ENCODE peak calls at places on chromosomes 16 and 17, in five cellular contexts. N is foreskin fibroblast, U is lower lobe of right lung, M is adipocyte, J is mammary epithelial cell. Z is an unnamed sample.

GRCh38 chr17:76076765-76077581 is 2.0 kb upstream of the ZACN start:
- DNase-seq in J (peak; percentile 40), M (no peak), U (no peak), N (peak; percentile 30), Z (no peak)

GRCh38 chr16:86512301-86512859 is 2.1 kb downstream of the FOXF1 start:
- DNase-seq in M (peak; percentile 51), U (no peak), N (no peak), J (no peak), Z (no peak)

GRCh38 chr17:64155751-64156544 is 26.0 kb upstream of the ERN1 start:
- DNase-seq in J (peak; percentile 59), N (peak; percentile 55), M (peak; percentile 48), U (no peak), Z (peak; percentile 18)

GRCh38 chr16:4378202-4378666 is 6.6 kb downstream of the VASN start:
- DNase-seq in U (no peak), J (no peak), N (peak; percentile 93), M (no peak), Z (no peak)

GRCh38 chr17:68015081-68015723 is 18.9 kb upstream of the C17orf58 start:
- DNase-seq in N (no peak), U (peak; percentile 20), J (no peak), M (no peak), Z (no peak)

GRCh38 chr16:27762441-27762840 is 212.5 kb downstream of the KATNIP start:
- DNase-seq in M (no peak), U (peak; percentile 23), J (no peak), N (no peak), Z (peak; percentile 64)

GRCh38 chr17:18184143-18185007 is 747 bp downstream of the ALKBH5 start:
- DNase-seq in N (peak; percentile 73), M (peak; percentile 78), U (peak; percentile 77), J (peak; percentile 37), Z (peak; percentile 23)

GRCh38 chr16:87358250-87358649 is 25.3 kb downstream of the FBXO31 start:
- DNase-seq in J (no peak), U (no peak), M (no peak), N (no peak), Z (no peak)

GRCh38 chr17:17420035-17420434 is 56.8 kb upstream of the MED9 start:
- DNase-seq in U (peak; percentile 46), M (no peak), N (no peak), J (no peak), Z (no peak)

GRCh38 chr17:36610472-36610871 is 9.1 kb downstream of the MRM1 start:
- DNase-seq in M (no peak), J (peak; percentile 30), N (peak; percentile 32), U (no peak), Z (no peak)

GRCh38 chr16:67842509-67843342 is 606 bp downstream of the THAP11 start:
- DNase-seq in U (peak; percentile 79), N (peak; percentile 77), M (peak; percentile 67), J (peak; percentile 18), Z (no peak)

GRCh38 chr16:64841071-64841470 is 280.8 kb downstream of the CDH11 start:
- DNase-seq in N (no peak), J (no peak), M (peak; percentile 57), U (no peak), Z (no peak)

GRCh38 chr17:19460695-19461094 is 49.7 kb downstream of the RNF112 start:
- DNase-seq in N (peak; percentile 24), U (no peak), M (no peak), J (no peak), Z (no peak)
- H3K4me3 ChIP-seq in N (no peak overlapping the region), U (no peak overlapping the region), M (no peak overlapping the region), J (no peak overlapping the region), Z (no peak overlapping the region)

GRCh38 chr17:40450175-40450574 is 6.9 kb downstream of the IGFBP4 start:
- DNase-seq in N (peak; percentile 51), M (peak; percentile 72), J (peak; percentile 39), U (no peak), Z (peak; percentile 43)

GRCh38 chr17:40447148-40447644 is 3.9 kb downstream of the IGFBP4 start:
- DNase-seq in N (no peak), J (no peak), M (peak; percentile 16), U (no peak), Z (no peak)

GRCh38 chr17:40448639-40449261 is 5.5 kb downstream of the IGFBP4 start:
- DNase-seq in U (peak; percentile 76), N (peak; percentile 63), J (no peak), M (peak; percentile 17), Z (no peak)

GRCh38 chr17:40445769-40446468 is 2.7 kb downstream of the IGFBP4 start:
- DNase-seq in U (no peak), J (no peak), M (peak; percentile 60), N (peak; percentile 54), Z (no peak)

DNA sequence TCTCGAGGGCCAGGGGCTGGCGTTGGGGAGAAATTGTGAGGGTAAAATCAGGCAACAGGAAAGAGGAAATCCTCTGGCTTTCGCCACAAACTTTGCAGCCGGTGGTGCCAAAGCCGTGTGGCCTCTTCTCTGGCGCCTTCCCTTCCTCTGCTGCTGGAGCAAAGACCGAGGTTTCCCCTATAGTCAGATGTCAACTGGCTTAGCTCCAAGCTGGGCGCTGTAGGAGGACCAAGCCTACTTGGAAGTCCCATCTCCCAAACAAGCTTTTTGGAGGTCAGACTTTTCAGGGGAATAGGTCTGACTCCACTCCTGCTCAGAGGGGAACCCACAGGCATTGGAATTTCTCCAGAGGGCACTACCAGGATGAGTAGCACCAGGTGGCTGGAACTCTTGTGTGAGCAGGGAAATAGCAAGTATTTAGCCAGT is 5.0 kb downstream of the IGFBP4 start:
- DNase-seq in J (no peak), U (no peak), M (peak; percentile 52), N (peak; percentile 58), Z (no peak)
- H3K4me3 ChIP-seq in J (no peak overlapping the region), U (peak overlapping the region; percentile 84), M (peak overlapping the region; percentile 90), N (peak overlapping the region; percentile 62), Z (no peak overlapping the region)

GRCh38 chr17:44960654-44961053 is 7.4 kb downstream of the C1QL1 start:
- DNase-seq in N (no peak), J (no peak), M (no peak), U (peak; percentile 65), Z (peak; percentile 72)

GRCh38 chr17:44956998-44957981 is 9.7 kb upstream of the KIF18B start:
- DNase-seq in N (no peak), J (no peak), U (no peak), M (no peak), Z (no peak)

GRCh38 chr17:44956076-44956475 is 8.5 kb upstream of the KIF18B start:
- DNase-seq in N (no peak), U (peak; percentile 2), M (no peak), J (no peak), Z (no peak)

GRCh38 chr17:44961921-44962350 is 6.2 kb downstream of the C1QL1 start:
- DNase-seq in U (no peak), J (no peak), M (no peak), N (peak; percentile 41), Z (no peak)

DNA sequence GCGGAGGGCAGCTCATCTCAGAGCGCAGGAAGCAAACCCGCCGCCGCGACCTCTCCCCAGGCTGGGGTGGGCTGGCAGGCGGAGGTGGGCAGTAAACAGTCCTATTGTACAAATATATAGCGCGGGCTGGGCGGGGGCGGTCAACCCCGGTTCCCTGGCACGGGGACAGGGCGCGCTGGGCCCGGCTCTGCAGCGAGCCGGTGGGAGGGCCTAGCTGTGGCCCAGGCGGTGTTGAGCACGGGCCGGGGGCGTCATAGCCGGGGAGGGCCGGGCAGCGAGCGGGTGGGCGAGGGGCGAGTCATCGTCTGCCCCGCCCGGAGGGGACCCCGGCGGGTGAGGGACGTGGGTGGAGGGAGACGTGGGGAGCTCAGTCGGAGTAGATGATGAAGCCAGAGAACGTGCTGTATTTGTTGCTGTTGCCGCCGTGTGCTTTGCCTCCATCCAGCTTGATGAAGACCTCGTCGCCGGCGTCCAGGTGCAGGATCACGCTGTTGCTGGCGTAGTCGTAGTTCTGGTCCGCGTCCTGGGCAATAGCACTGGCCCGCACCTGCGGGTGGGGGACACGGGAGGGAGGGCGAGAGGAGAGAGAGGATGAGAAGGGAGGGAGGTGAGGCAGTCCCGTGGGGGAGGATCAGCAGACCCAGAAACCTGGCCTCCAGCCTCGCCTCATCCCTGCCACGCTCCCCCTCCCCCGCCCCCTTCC is 8.1 kb downstream of the C1QL1 start:
- DNase-seq in N (no peak), M (no peak), J (no peak), U (no peak), Z (no peak)
- H3K4me3 ChIP-seq in N (no peak overlapping the region), M (no peak overlapping the region), J (no peak overlapping the region), U (no peak overlapping the region), Z (no peak overlapping the region)

DNA sequence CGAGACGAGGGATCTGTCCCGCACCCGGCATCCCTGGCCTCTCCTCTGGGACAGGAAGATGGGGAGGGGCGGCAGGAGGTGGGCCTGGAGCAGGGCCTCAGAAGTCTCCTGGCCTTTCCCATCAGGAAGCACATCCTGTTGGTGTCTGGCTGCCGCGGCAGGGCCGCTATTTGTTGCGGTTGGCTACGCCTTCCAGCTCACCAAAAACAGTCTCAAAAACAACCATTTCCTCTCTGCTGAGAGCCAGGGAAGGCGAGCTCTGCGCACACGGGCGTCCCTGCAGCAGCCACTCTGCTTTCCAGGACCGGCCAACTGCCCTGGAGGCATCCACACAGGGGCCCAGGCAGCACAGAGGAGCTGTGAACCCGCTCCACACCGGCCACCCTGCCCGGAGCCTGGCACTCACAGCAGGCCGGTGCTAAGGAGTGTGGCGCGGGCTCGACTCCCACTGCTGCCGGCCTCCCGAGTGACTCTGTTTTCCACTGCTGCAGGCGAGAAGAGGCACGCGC is at the start of gene TMEM204:
- DNase-seq in J (no peak), M (peak; percentile 80), U (no peak), N (peak; percentile 91), Z (no peak)
- H3K4me3 ChIP-seq in J (peak within 1 kb of the TSS; percentile 37), M (peak within 1 kb of the TSS; percentile 80), U (peak within 1 kb of the TSS; percentile 73), N (peak within 1 kb of the TSS; percentile 53), Z (no peak within 1 kb of the TSS)

GRCh38 chr16:82584553-82585152 is 42.1 kb upstream of the CDH13 start:
- DNase-seq in J (no peak), N (no peak), U (no peak), M (no peak), Z (no peak)
- H3K4me3 ChIP-seq in J (no peak overlapping the region), N (no peak overlapping the region), U (no peak overlapping the region), M (no peak overlapping the region), Z (no peak overlapping the region)

Z was measured in PC-9.